ENCODE peak calls at places on chromosomes 7 and 10, in five cellular contexts. One of them, this sample, is unnamed. For H3K4me1 and H3K9me3, the result is how much of the 10 kb centered on the place peaks cover.

GRCh38 chr7:96407427-96407826 is 85.5 kb upstream of the SLC25A13 start:
- DNase-seq in lower lobe of right lung: no peak
- DNase-seq in ascending aorta: no peak
- DNase-seq in ovary: no peak
- DNase-seq in adrenal gland: no peak
- DNase-seq in this sample: no peak

GRCh38 chr7:43872401-43873165 is 3.3 kb upstream of the MRPS24 start:
- DNase-seq in lower lobe of right lung: no peak
- DNase-seq in ascending aorta: peak
- DNase-seq in ovary: no peak
- DNase-seq in adrenal gland: peak
- DNase-seq in this sample: peak

GRCh38 chr7:20033621-20034200 is 183.5 kb downstream of the MACC1 start:
- DNase-seq in lower lobe of right lung: no peak
- DNase-seq in ascending aorta: no peak
- DNase-seq in ovary: no peak
- DNase-seq in adrenal gland: peak
- DNase-seq in this sample: no peak

GRCh38 chr7:13984831-13985685 is 4.4 kb downstream of the ETV1 start:
- DNase-seq in lower lobe of right lung: no peak
- DNase-seq in ascending aorta: no peak
- DNase-seq in ovary: no peak
- DNase-seq in adrenal gland: no peak
- DNase-seq in this sample: no peak

GRCh38 chr10:58348571-58349033 is 13.8 kb downstream of the UBE2D1 start:
- DNase-seq in lower lobe of right lung: no peak
- DNase-seq in ascending aorta: no peak
- DNase-seq in ovary: no peak
- DNase-seq in adrenal gland: no peak
- DNase-seq in this sample: no peak

GRCh38 chr10:111126981-111127848 is 50.4 kb downstream of the ADRA2A start:
- DNase-seq in lower lobe of right lung: no peak
- DNase-seq in ascending aorta: no peak
- DNase-seq in ovary: no peak
- DNase-seq in adrenal gland: no peak
- DNase-seq in this sample: no peak

GRCh38 chr7:16402084-16402483 is 19.3 kb downstream of the CRPPA start:
- DNase-seq in lower lobe of right lung: no peak
- DNase-seq in ascending aorta: no peak
- DNase-seq in ovary: no peak
- DNase-seq in adrenal gland: no peak
- DNase-seq in this sample: no peak

GRCh38 chr7:157233677-157234076 is 95.0 kb downstream of the UBE3C start:
- DNase-seq in lower lobe of right lung: no peak
- DNase-seq in ascending aorta: no peak
- DNase-seq in ovary: no peak
- DNase-seq in adrenal gland: no peak
- DNase-seq in this sample: no peak

GRCh38 chr10:92242380-92242779 is 48.5 kb downstream of the CPEB3 start:
- DNase-seq in lower lobe of right lung: no peak
- DNase-seq in ascending aorta: no peak
- DNase-seq in ovary: no peak
- DNase-seq in adrenal gland: no peak
- DNase-seq in this sample: no peak

GRCh38 chr10:86287966-86288579 is 78.5 kb downstream of the GRID1 start:
- DNase-seq in lower lobe of right lung: no peak
- DNase-seq in ascending aorta: peak
- DNase-seq in ovary: no peak
- DNase-seq in adrenal gland: peak
- DNase-seq in this sample: no peak

GRCh38 chr7:112869111-112869774 is 79.0 kb upstream of the TMEM168 start:
- DNase-seq in lower lobe of right lung: no peak
- DNase-seq in ascending aorta: no peak
- DNase-seq in ovary: no peak
- DNase-seq in adrenal gland: no peak
- DNase-seq in this sample: no peak

GRCh38 chr7:56105508-56105907 is 768 bp downstream of the CHCHD2 start:
- DNase-seq in lower lobe of right lung: no peak
- DNase-seq in ascending aorta: no peak
- DNase-seq in ovary: no peak
- DNase-seq in adrenal gland: peak
- DNase-seq in this sample: no peak

GRCh38 chr10:110137142-110137545 is 70.3 kb upstream of the MXI1 start:
- DNase-seq in lower lobe of right lung: no peak
- DNase-seq in ascending aorta: no peak
- DNase-seq in ovary: no peak
- DNase-seq in adrenal gland: no peak
- DNase-seq in this sample: no peak

GRCh38 chr7:954330-955238 is at the start of gene ADAP1:
- DNase-seq in lower lobe of right lung: peak
- DNase-seq in ascending aorta: peak
- DNase-seq in ovary: no peak
- DNase-seq in adrenal gland: no peak
- DNase-seq in this sample: peak
- TF ChIP-seq CTCF in lower lobe of right lung: no peak
- TF ChIP-seq CTCF in ascending aorta: no peak
- TF ChIP-seq CTCF in ovary: peak
- TF ChIP-seq CTCF in adrenal gland: peak
- TF ChIP-seq CTCF in this sample: no peak

GRCh38 chr7:104963378-104963990 is 50.5 kb upstream of the KMT2E start:
- DNase-seq in lower lobe of right lung: no peak
- DNase-seq in ascending aorta: no peak
- DNase-seq in ovary: no peak
- DNase-seq in adrenal gland: no peak
- DNase-seq in this sample: no peak

GRCh38 chr7:104962781-104963180 is 51.2 kb upstream of the KMT2E start:
- DNase-seq in lower lobe of right lung: no peak
- DNase-seq in ascending aorta: no peak
- DNase-seq in ovary: no peak
- DNase-seq in adrenal gland: no peak
- DNase-seq in this sample: no peak

GRCh38 chr7:104963991-104964385 is 50.0 kb upstream of the KMT2E start:
- DNase-seq in lower lobe of right lung: no peak
- DNase-seq in ascending aorta: no peak
- DNase-seq in ovary: peak
- DNase-seq in adrenal gland: peak
- DNase-seq in this sample: no peak

GRCh38 chr7:104966022-104966421 is 48.0 kb upstream of the KMT2E start:
- DNase-seq in lower lobe of right lung: no peak
- DNase-seq in ascending aorta: no peak
- DNase-seq in ovary: no peak
- DNase-seq in adrenal gland: no peak
- DNase-seq in this sample: no peak

DNA sequence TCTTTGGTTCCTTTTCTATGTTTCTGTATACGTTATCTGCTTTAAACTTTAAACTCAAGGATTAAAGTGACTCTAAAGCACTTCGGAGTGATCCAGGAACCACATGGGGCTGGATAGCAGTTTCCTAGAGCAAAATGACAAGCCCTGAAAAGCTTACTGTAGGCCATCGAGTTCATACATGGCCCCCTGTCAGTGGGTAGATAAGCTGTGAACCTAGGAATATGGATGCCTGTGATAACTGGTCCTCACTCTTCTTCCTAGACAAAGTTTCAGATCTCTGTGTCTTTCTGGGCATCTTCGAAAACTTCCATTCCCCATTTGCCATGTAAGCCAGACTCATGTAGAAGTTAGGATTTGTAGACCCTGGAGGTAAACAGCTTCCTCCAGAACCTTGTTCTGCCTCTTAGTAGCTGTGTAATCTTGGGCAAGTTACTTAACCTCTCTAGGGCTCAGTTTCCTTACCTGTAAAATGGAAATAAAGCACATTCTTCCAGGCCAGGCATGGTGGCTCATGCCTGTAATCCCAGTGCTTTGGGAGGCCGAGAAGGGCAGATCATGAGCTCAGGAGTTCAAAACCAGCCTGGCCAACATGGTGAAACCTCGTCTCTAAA is 49.3 kb upstream of the KMT2E start:
- DNase-seq in lower lobe of right lung: no peak
- DNase-seq in ascending aorta: no peak
- DNase-seq in ovary: no peak
- DNase-seq in adrenal gland: no peak
- DNase-seq in this sample: no peak
- H3K4me1 ChIP-seq in lower lobe of right lung: half or more
- H3K4me1 ChIP-seq in ascending aorta: under half
- H3K4me1 ChIP-seq in ovary: under half
- H3K4me1 ChIP-seq in adrenal gland: under half
- H3K4me1 ChIP-seq in this sample: under half

DNA sequence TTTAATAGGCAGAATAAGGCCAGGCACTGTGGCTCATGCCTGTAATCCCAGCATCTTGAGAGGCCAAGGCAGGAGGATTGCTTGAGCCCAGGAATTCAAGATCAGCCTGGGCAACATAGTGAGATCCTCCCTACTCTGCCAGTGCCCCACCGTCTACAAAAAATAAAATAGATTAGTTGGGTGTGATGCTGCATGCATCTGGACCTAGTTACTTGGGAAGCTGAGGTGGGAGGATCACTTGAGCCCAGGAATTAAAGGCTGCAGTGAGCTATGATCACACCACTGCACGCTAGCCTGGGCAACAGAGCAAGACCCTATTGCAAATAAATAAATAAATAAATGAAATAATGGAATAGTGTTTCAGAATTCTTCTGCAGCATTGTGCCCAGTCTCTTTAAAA is 16.2 kb downstream of the FAM200A start:
- DNase-seq in lower lobe of right lung: no peak
- DNase-seq in ascending aorta: no peak
- DNase-seq in ovary: no peak
- DNase-seq in adrenal gland: no peak
- DNase-seq in this sample: no peak
- H3K9me3 ChIP-seq in lower lobe of right lung: half or more
- H3K9me3 ChIP-seq in ascending aorta: half or more
- H3K9me3 ChIP-seq in ovary: under half
- H3K9me3 ChIP-seq in adrenal gland: under half
- H3K9me3 ChIP-seq in this sample: half or more

GRCh38 chr7:73366127-73366526 is 38.2 kb downstream of the FKBP6 start:
- DNase-seq in lower lobe of right lung: no peak
- DNase-seq in ascending aorta: no peak
- DNase-seq in ovary: no peak
- DNase-seq in adrenal gland: no peak
- DNase-seq in this sample: no peak

GRCh38 chr7:73367006-73367405 is 39.0 kb downstream of the FKBP6 start:
- DNase-seq in lower lobe of right lung: no peak
- DNase-seq in ascending aorta: no peak
- DNase-seq in ovary: no peak
- DNase-seq in adrenal gland: no peak
- DNase-seq in this sample: no peak

GRCh38 chr7:73373741-73374140 is 45.8 kb downstream of the FKBP6 start:
- DNase-seq in lower lobe of right lung: no peak
- DNase-seq in ascending aorta: no peak
- DNase-seq in ovary: no peak
- DNase-seq in adrenal gland: no peak
- DNase-seq in this sample: no peak

GRCh38 chr7:73369622-73370021 is 41.7 kb downstream of the FKBP6 start:
- DNase-seq in lower lobe of right lung: no peak
- DNase-seq in ascending aorta: no peak
- DNase-seq in ovary: no peak
- DNase-seq in adrenal gland: no peak
- DNase-seq in this sample: no peak

DNA sequence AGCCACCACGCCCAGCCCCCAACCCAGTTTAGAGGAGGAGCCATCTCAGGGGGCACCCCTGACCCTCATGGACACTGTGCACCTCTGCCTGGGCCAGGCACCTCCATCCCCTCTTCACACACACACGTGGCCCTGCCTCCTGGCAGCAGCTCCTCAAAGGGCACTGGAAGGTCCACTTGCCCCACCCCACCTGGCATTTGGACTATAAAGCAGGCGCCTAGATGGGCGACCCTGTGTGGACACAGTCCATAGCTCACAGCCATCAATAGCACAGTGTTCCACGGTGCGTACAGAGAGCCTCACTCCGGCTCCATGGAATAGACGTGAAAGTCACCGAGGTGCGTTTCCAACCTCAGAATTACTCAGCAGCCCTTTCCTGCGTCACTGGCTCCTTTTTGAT is 41.0 kb downstream of the FKBP6 start:
- DNase-seq in lower lobe of right lung: no peak
- DNase-seq in ascending aorta: no peak
- DNase-seq in ovary: no peak
- DNase-seq in adrenal gland: no peak
- DNase-seq in this sample: no peak
- TF ChIP-seq CTCF in lower lobe of right lung: no peak
- TF ChIP-seq CTCF in ascending aorta: no peak
- TF ChIP-seq CTCF in ovary: no peak
- TF ChIP-seq CTCF in adrenal gland: no peak
- TF ChIP-seq CTCF in this sample: no peak

DNA sequence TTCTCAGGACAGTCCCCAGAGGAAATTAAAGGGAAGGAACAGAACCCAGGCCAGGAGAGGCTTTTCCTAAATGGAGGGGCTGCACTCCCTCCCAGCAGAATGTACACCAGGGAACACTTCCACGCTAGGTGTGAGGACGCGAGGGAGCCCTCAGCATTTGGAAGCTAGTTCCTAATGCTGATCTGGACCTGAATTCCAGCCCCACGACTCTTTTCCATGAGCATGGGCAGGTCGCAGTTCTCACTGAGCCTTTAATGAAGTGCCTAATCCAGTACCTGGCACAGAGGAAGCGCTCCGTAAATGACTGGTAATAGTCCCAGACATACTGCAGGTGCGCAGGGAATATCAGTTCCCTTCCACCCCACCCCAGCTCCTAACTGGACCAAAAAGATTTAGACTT is 1.1 kb downstream of the ALOX5 start:
- DNase-seq in lower lobe of right lung: no peak
- DNase-seq in ascending aorta: no peak
- DNase-seq in ovary: no peak
- DNase-seq in adrenal gland: no peak
- DNase-seq in this sample: no peak
- H3K4me1 ChIP-seq in lower lobe of right lung: under half
- H3K4me1 ChIP-seq in ascending aorta: under half
- H3K4me1 ChIP-seq in ovary: under half
- H3K4me1 ChIP-seq in adrenal gland: under half
- H3K4me1 ChIP-seq in this sample: under half

GRCh38 chr7:106871793-106872571 is 6.9 kb downstream of the PIK3CG start:
- DNase-seq in lower lobe of right lung: no peak
- DNase-seq in ascending aorta: no peak
- DNase-seq in ovary: no peak
- DNase-seq in adrenal gland: no peak
- DNase-seq in this sample: no peak
- H3K9me3 ChIP-seq in lower lobe of right lung: under half
- H3K9me3 ChIP-seq in ascending aorta: under half
- H3K9me3 ChIP-seq in ovary: under half
- H3K9me3 ChIP-seq in adrenal gland: under half
- H3K9me3 ChIP-seq in this sample: under half

DNA sequence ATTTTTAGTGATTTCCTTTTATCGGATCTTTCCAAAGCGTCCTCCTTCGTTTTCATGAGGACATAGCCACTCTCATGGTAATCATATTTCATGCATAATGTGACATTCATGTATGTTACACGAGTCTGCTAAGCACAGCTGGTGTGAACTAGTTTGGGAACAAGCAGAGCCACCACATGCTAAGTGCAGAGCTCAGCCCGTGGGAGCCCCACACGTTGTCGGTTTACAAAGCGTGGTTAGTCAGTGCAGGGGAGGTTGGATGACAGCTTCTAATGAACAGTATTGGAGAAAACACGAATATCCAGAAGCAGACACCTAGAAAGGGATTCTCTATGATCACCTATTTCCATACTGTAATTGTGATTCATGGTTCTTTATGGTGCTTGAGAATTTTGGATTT is 78.4 kb upstream of the GJD4 start:
- DNase-seq in lower lobe of right lung: no peak
- DNase-seq in ascending aorta: no peak
- DNase-seq in ovary: no peak
- DNase-seq in adrenal gland: no peak
- DNase-seq in this sample: no peak
- TF ChIP-seq CTCF in lower lobe of right lung: no peak
- TF ChIP-seq CTCF in ascending aorta: no peak
- TF ChIP-seq CTCF in ovary: no peak
- TF ChIP-seq CTCF in adrenal gland: no peak
- TF ChIP-seq CTCF in this sample: no peak

GRCh38 chr10:70315276-70315675 is 31.5 kb upstream of the NPFFR1 start:
- DNase-seq in lower lobe of right lung: no peak
- DNase-seq in ascending aorta: no peak
- DNase-seq in ovary: no peak
- DNase-seq in adrenal gland: no peak
- DNase-seq in this sample: no peak
- H3K4me1 ChIP-seq in lower lobe of right lung: under half
- H3K4me1 ChIP-seq in ascending aorta: under half
- H3K4me1 ChIP-seq in ovary: under half
- H3K4me1 ChIP-seq in adrenal gland: under half
- H3K4me1 ChIP-seq in this sample: under half